ENCODE peak calls at places on chromosomes 13 and 19, in ten cellular contexts. H, M, O, I, N, Z, D, G, F and A are unnamed samples.

GRCh38 chr13:21053231-21053630 is 8.2 kb downstream of the LATS2 start:
- DNase-seq in I (no peak), N (no peak), F (no peak), Z (no peak), M (no peak), G (no peak), D (no peak), O (no peak), H (no peak), A (no peak)

GRCh38 chr19:50790898-50791562 is 815 bp downstream of the ACP4 start:
- DNase-seq in M (no peak), D (no peak), F (no peak), G (no peak), I (no peak), Z (no peak), N (no peak), O (no peak), H (no peak), A (no peak)

GRCh38 chr19:2782357-2782935 is 627 bp downstream of the SGTA start:
- DNase-seq in D (no peak), M (no peak), I (peak), F (no peak), N (no peak), Z (no peak), G (no peak), O (no peak), H (no peak), A (no peak)

GRCh38 chr13:42747399-42747873 is 33.9 kb upstream of the FAM216B start:
- DNase-seq in G (no peak), Z (no peak), I (peak), M (no peak), H (no peak), O (no peak), D (peak), N (no peak), F (peak), A (no peak)

GRCh38 chr13:111219306-111219705 is 101.1 kb upstream of the TEX29 start:
- DNase-seq in O (no peak), G (no peak), I (peak), D (no peak), H (no peak), Z (no peak), F (peak), N (no peak), M (no peak), A (no peak)

GRCh38 chr19:39246951-39247669 is 1.5 kb downstream of the IFNL4 start:
- DNase-seq in O (peak), M (no peak), G (peak), Z (peak), N (no peak), I (peak), H (peak), D (peak), F (no peak), A (no peak)

GRCh38 chr13:41354416-41354815 is 43.3 kb downstream of the NAA16 start:
- DNase-seq in M (no peak), Z (no peak), N (no peak), D (no peak), I (no peak), O (no peak), G (no peak), F (no peak), H (no peak), A (no peak)

GRCh38 chr19:4012092-4012974 is 4.8 kb downstream of the PIAS4 start:
- DNase-seq in F (no peak), I (no peak), D (no peak), H (no peak), G (no peak), M (no peak), O (no peak), Z (no peak), N (no peak), A (no peak)

GRCh38 chr19:50717891-50718254 is 1.7 kb downstream of the SHANK1 start:
- DNase-seq in N (no peak), G (no peak), I (no peak), O (no peak), Z (no peak), H (no peak), F (no peak), M (no peak), D (no peak), A (no peak)

GRCh38 chr13:42039946-42040729 is 8.3 kb upstream of the DGKH start:
- DNase-seq in M (peak), I (peak), D (peak), F (peak), Z (peak), G (peak), O (peak), H (peak), N (peak), A (peak)

GRCh38 chr19:36054733-36055686 is at the start of gene WDR62:
- DNase-seq in I (peak), G (peak), F (peak), N (peak), H (peak), M (peak), Z (peak), O (peak), D (peak), A (peak)

GRCh38 chr19:5250127-5250659 is 90.4 kb downstream of the PTPRS start:
- DNase-seq in H (no peak), M (no peak), N (no peak), I (no peak), O (no peak), G (no peak), F (no peak), D (no peak), Z (no peak), A (no peak)

GRCh38 chr13:95677564-95678386 is 836 bp downstream of the DNAJC3 start:
- DNase-seq in G (no peak), N (no peak), F (peak), D (peak), M (no peak), Z (no peak), H (peak), I (peak), O (no peak), A (peak)

GRCh38 chr13:32209670-32210069 is 105.5 kb downstream of the ZAR1L start:
- DNase-seq in O (no peak), F (no peak), M (no peak), I (peak), D (no peak), Z (no peak), H (no peak), N (no peak), G (no peak), A (no peak)

GRCh38 chr19:48656840-48657474 is 11.0 kb upstream of the CA11 start:
- DNase-seq in H (no peak), D (peak), G (no peak), Z (no peak), O (no peak), I (peak), N (no peak), M (no peak), F (peak), A (no peak)

GRCh38 chr19:35995655-35995993 is 636 bp downstream of the SDHAF1 start:
- DNase-seq in I (peak), H (peak), N (no peak), O (peak), Z (no peak), M (no peak), G (peak), F (no peak), D (peak), A (peak)

GRCh38 chr19:42284066-42284501 is 15.0 kb downstream of the CIC start:
- DNase-seq in F (peak), H (peak), G (peak), I (peak), Z (peak), D (peak), M (peak), N (peak), O (peak), A (peak)

GRCh38 chr13:62512194-62513141 is 1096.8 kb upstream of the PCDH20 start:
- DNase-seq in G (no peak), H (no peak), I (peak), O (peak), N (no peak), F (no peak), M (no peak), Z (no peak), D (peak), A (peak)

GRCh38 chr13:108176685-108177274 is 38.6 kb downstream of the LIG4 start:
- DNase-seq in D (peak), M (no peak), I (no peak), G (no peak), H (no peak), Z (peak), O (peak), F (peak), N (peak), A (peak)

GRCh38 chr19:47663911-47664771 is 49.1 kb upstream of the EHD2 start:
- DNase-seq in H (no peak), N (no peak), D (peak), M (no peak), I (peak), F (peak), G (no peak), O (no peak), Z (no peak), A (no peak)

GRCh38 chr19:5207806-5208205 is 132.8 kb downstream of the PTPRS start:
- DNase-seq in F (no peak), M (no peak), H (no peak), I (no peak), D (no peak), Z (no peak), G (no peak), N (no peak), O (no peak), A (no peak)

GRCh38 chr13:51041710-51042109 is 69.4 kb downstream of the C13orf42 start:
- DNase-seq in O (no peak), H (no peak), F (no peak), G (no peak), D (no peak), I (no peak), M (no peak), N (no peak), Z (no peak), A (no peak)

GRCh38 chr19:5492281-5492812 is 37.1 kb downstream of the ZNRF4 start:
- DNase-seq in O (no peak), H (no peak), G (no peak), F (no peak), Z (no peak), I (no peak), M (no peak), D (no peak), N (no peak), A (no peak)

GRCh38 chr13:59680429-59681024 is 483.2 kb downstream of the DIAPH3 start:
- DNase-seq in D (no peak), G (no peak), F (peak), M (no peak), Z (no peak), N (no peak), O (no peak), I (peak), H (no peak), A (peak)

GRCh38 chr13:98097749-98098148 is 45.1 kb upstream of the FARP1 start:
- DNase-seq in O (no peak), Z (no peak), N (no peak), F (no peak), M (no peak), D (no peak), G (no peak), H (no peak), I (peak), A (no peak)

GRCh38 chr19:715347-715746 is 6.6 kb downstream of the PALM start:
- DNase-seq in O (no peak), I (no peak), G (no peak), N (no peak), M (no peak), Z (no peak), D (no peak), H (no peak), F (no peak), A (no peak)

GRCh38 chr13:51995677-51996551 is 15.3 kb downstream of the ATP7B start:
- DNase-seq in M (no peak), O (no peak), D (no peak), G (no peak), I (no peak), Z (no peak), N (no peak), H (no peak), F (no peak), A (peak)

GRCh38 chr13:46598140-46598819 is 45.3 kb downstream of the LRCH1 start:
- DNase-seq in H (no peak), I (no peak), F (no peak), O (no peak), M (no peak), D (no peak), N (no peak), G (no peak), Z (no peak), A (no peak)

GRCh38 chr19:43739419-43739818 is 15.3 kb downstream of the SMG9 start:
- DNase-seq in F (no peak), H (no peak), M (no peak), G (no peak), O (no peak), Z (no peak), I (no peak), N (no peak), D (no peak), A (no peak)